ENCODE peak calls at places on chromosomes 3 and 15, in ten cellular contexts. Q is heart right ventricle; J is body of pancreas; X is psoas muscle; L is CD8-positive, alpha-beta T cell; I is cardiac muscle cell; P is sigmoid colon; R is uterus; K is transverse colon; W is PC-3. B is an unnamed sample.
A peak's percentile ranks its signal among the peaks of the same experiment; 100 is the strongest.

GRCh38 chr15:69474846-69475455 is 22.3 kb downstream of the RPLP1 start:
- DNase-seq in Q (no peak), J (no peak), X (no peak), L (no peak), I (no peak), P (no peak), R (no peak), K (no peak), W (no peak), B (no peak)

GRCh38 chr3:183293966-183294365 is 40.9 kb downstream of the B3GNT5 start:
- DNase-seq in Q (no peak), J (no peak), X (no peak), L (no peak), I (no peak), P (no peak), R (no peak), K (no peak), W (no peak), B (no peak)

GRCh38 chr3:17040322-17040721 is 155.6 kb downstream of the PLCL2 start:
- DNase-seq in Q (no peak), J (no peak), X (no peak), L (no peak), I (no peak), P (no peak), R (no peak), K (no peak), W (no peak), B (no peak)

GRCh38 chr15:62951481-62951880 is 91.1 kb upstream of the TPM1 start:
- DNase-seq in Q (no peak), J (no peak), X (no peak), L (no peak), I (no peak), P (no peak), R (no peak), K (no peak), W (no peak), B (no peak)

GRCh38 chr3:60555704-60556340 is 695.4 kb downstream of the FHIT start:
- DNase-seq in Q (no peak), J (no peak), X (no peak), L (no peak), I (no peak), P (no peak), R (no peak), K (no peak), W (peak; percentile 65), B (no peak)

GRCh38 chr3:77718326-77718725 is 678.4 kb downstream of the ROBO2 start:
- DNase-seq in Q (no peak), J (no peak), X (no peak), L (no peak), I (no peak), P (no peak), R (no peak), K (no peak), W (no peak), B (no peak)

GRCh38 chr3:158765518-158766205 is 33.4 kb upstream of the RARRES1 start:
- DNase-seq in Q (no peak), J (no peak), X (no peak), L (no peak), I (peak; percentile 56), P (no peak), R (no peak), K (no peak), W (no peak), B (no peak)

GRCh38 chr3:56667973-56668579 is 15.0 kb downstream of the TASOR start:
- DNase-seq in Q (no peak), J (no peak), X (no peak), L (no peak), I (no peak), P (no peak), R (no peak), K (no peak), W (peak; percentile 16), B (no peak)

GRCh38 chr3:161957467-161957866 is 460.9 kb downstream of the OTOL1 start:
- DNase-seq in Q (no peak), J (no peak), X (no peak), L (no peak), I (no peak), P (no peak), R (no peak), K (no peak), W (peak; percentile 18), B (no peak)

GRCh38 chr3:174862666-174863065 is 3.5 kb downstream of the NAALADL2 start:
- DNase-seq in Q (no peak), J (no peak), X (no peak), L (no peak), I (no peak), P (no peak), R (no peak), K (no peak), W (no peak), B (no peak)

GRCh38 chr3:126777366-126777765 is 73.3 kb downstream of the CHCHD6 start:
- DNase-seq in Q (no peak), J (no peak), X (no peak), L (no peak), I (no peak), P (no peak), R (no peak), K (no peak), W (no peak), B (no peak)

GRCh38 chr3:46660543-46661523 is 32.6 kb downstream of the ALS2CL start:
- DNase-seq in Q (peak; percentile 65), J (no peak), X (no peak), L (no peak), I (no peak), P (peak; percentile 54), R (no peak), K (no peak), W (no peak), B (no peak)

GRCh38 chr15:62472616-62473299 is 307.7 kb upstream of the C2CD4B start:
- DNase-seq in Q (peak; percentile 42), J (no peak), X (peak; percentile 61), L (no peak), I (no peak), P (peak; percentile 59), R (no peak), K (peak; percentile 23), W (peak; percentile 38), B (peak; percentile 41)

GRCh38 chr3:52865994-52866393 is 31.2 kb upstream of the MUSTN1 start:
- DNase-seq in Q (no peak), J (no peak), X (no peak), L (no peak), I (no peak), P (no peak), R (no peak), K (no peak), W (no peak), B (no peak)

GRCh38 chr3:172155880-172156279 is 116.5 kb downstream of the FNDC3B start:
- DNase-seq in Q (no peak), J (no peak), X (no peak), L (no peak), I (no peak), P (no peak), R (no peak), K (no peak), W (no peak), B (no peak)

GRCh38 chr3:9340450-9341009 is 22.3 kb upstream of the THUMPD3 start:
- DNase-seq in Q (no peak), J (no peak), X (no peak), L (no peak), I (peak; percentile 49), P (no peak), R (peak; percentile 41), K (no peak), W (peak; percentile 84), B (no peak)

GRCh38 chr15:20665653-20666052 is 124.1 kb upstream of the GOLGA6L6 start:
- DNase-seq in Q (no peak), J (no peak), X (no peak), L (no peak), I (no peak), P (no peak), R (no peak), K (no peak), W (no peak), B (peak; percentile 40)
- H3K9me3 ChIP-seq in Q (no peaks in the 10 kb centered on the region), J (no peaks in the 10 kb centered on the region), X (no peaks in the 10 kb centered on the region), L (no peaks in the 10 kb centered on the region), I (peaks cover 22% of the 10 kb centered on the region), P (no peaks in the 10 kb centered on the region), R (no peaks in the 10 kb centered on the region), K (no peaks in the 10 kb centered on the region), W (peaks cover 9% of the 10 kb centered on the region), B (peaks cover 3% of the 10 kb centered on the region)

DNA sequence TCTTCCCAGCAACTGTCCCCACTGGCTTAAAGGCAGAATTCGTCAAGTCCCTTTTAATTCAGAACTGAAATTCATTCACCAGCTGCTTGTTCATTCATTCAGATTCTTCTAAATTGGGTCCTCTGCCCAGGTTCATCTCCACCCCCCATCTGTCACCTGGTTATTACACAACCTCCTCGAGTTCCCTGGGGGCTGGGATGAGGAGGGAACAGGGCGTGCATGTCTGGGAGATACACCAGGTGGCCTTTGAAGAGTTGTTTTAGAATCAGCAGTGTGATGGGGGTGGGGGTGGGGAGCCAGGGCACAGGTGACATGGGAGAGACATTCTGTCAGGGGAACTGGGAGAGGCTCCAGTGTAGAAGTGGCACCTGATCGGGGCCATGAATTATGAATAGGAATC is 8.2 kb downstream of the SNX33 start:
- DNase-seq in Q (no peak), J (no peak), X (no peak), L (no peak), I (no peak), P (no peak), R (no peak), K (no peak), W (no peak), B (no peak)
- H3K4me1 ChIP-seq in Q (peaks cover 78% of the 10 kb centered on the region), J (peaks cover 90% of the 10 kb centered on the region), X (peaks cover 5% of the 10 kb centered on the region), L (peaks cover 11% of the 10 kb centered on the region), I (peaks cover 18% of the 10 kb centered on the region), P (no peaks in the 10 kb centered on the region), R (peaks cover 70% of the 10 kb centered on the region), K (peaks cover 40% of the 10 kb centered on the region), W (peaks cover 23% of the 10 kb centered on the region), B (peaks cover 32% of the 10 kb centered on the region)

GRCh38 chr3:11155341-11156025 is 1.2 kb downstream of the HRH1 start:
- DNase-seq in Q (peak; percentile 65), J (peak; percentile 40), X (peak; percentile 73), L (no peak), I (peak; percentile 84), P (peak; percentile 92), R (peak; percentile 74), K (peak; percentile 74), W (peak; percentile 85), B (peak; percentile 65)
- TF ChIP-seq CTCF in Q (peak; percentile 77), J (peak; percentile 28), X (peak; percentile 58), L (no peak), I (peak; percentile 90), P (peak; percentile 81), R (peak; percentile 73), K (peak; percentile 66), W (peak; percentile 92), B (peak; percentile 71)

DNA sequence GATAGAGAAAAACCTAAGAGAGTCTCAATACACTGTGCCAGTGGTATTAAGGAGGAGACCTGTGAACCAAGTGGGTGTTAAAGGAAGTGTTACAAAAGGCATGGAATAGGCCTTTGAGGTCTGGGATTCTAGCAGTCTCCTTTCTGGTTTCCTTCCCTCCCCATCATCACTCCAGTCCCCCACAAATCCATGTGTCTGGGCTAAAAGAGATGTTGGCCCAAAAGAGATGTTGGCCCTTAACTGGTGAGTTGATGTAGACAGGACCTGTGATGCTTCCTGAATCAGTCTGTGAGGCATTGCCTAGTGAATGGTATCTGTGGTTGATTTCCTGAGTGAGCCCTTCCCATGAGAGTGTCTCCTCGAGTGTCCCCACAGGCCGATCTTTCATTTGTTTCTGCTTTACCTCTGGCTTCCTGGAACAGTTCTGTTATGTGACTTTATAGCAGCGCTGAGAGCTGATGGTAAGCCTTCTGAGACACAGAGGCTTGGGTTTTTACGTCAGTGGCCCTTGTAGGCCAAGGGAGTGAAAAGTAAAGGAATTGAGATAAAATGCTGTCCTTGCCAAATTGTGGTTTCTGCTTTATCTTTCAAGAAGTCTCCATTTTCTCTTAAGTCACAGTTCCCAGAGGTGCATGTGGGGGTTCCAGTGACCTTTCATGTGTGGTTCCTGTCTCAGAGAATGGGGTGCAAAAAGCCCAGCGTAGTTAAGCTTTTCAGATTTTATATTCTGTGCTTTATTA is 87.8 kb downstream of the KLHL25 start:
- DNase-seq in Q (no peak), J (peak; percentile 29), X (no peak), L (no peak), I (peak; percentile 97), P (no peak), R (peak; percentile 65), K (peak; percentile 23), W (no peak), B (no peak)
- H3K9me3 ChIP-seq in Q (no peaks in the 10 kb centered on the region), J (no peaks in the 10 kb centered on the region), X (no peaks in the 10 kb centered on the region), L (no peaks in the 10 kb centered on the region), I (no peaks in the 10 kb centered on the region), P (no peaks in the 10 kb centered on the region), R (no peaks in the 10 kb centered on the region), K (no peaks in the 10 kb centered on the region), W (no peaks in the 10 kb centered on the region), B (no peaks in the 10 kb centered on the region)

B was measured in Caco-2.